ENCODE peak calls at places on chromosomes 6 and 20, in seven cellular contexts. T is cardiac fibroblast, N is body of pancreas, D is fibroblast of lung, C is heart right ventricle, X is coronary artery, A is prostate gland. W is an unnamed sample.

GRCh38 chr20:51517839-51518238 is 24.7 kb downstream of the NFATC2 start:
- DNase-seq in T (no peak), N (no peak), D (no peak), C (no peak), X (no peak), A (no peak), W (no peak)

GRCh38 chr20:35146299-35146921 is 726 bp downstream of the EDEM2 start:
- DNase-seq in T (peak; percentile 33), N (peak; percentile 28), D (no peak), C (peak; percentile 29), X (no peak), A (no peak), W (no peak)

GRCh38 chr6:30881987-30882763 is 2.1 kb upstream of the DDR1 start:
- DNase-seq in T (peak; percentile 51), N (peak; percentile 32), D (peak; percentile 60), C (no peak), X (no peak), A (peak; percentile 36), W (no peak)

GRCh38 chr6:31642798-31643570 is 9.5 kb downstream of the BAG6 start:
- DNase-seq in T (no peak), N (no peak), D (no peak), C (no peak), X (no peak), A (no peak), W (no peak)

GRCh38 chr20:23609486-23610109 is 3.9 kb upstream of the CST9 start:
- DNase-seq in T (no peak), N (no peak), D (no peak), C (no peak), X (no peak), A (no peak), W (no peak)

GRCh38 chr6:107794771-107795170 is 29.3 kb downstream of the SCML4 start:
- DNase-seq in T (no peak), N (no peak), D (no peak), C (no peak), X (no peak), A (no peak), W (no peak)

GRCh38 chr6:140380371-140381218 is 1006.1 kb upstream of the CITED2 start:
- DNase-seq in T (peak; percentile 46), N (no peak), D (peak; percentile 42), C (no peak), X (no peak), A (no peak), W (no peak)

GRCh38 chr20:24146231-24146634 is 157.7 kb upstream of the GGTLC1 start:
- DNase-seq in T (peak; percentile 14), N (no peak), D (no peak), C (no peak), X (no peak), A (no peak), W (no peak)

GRCh38 chr6:156890627-156891300 is 113.6 kb downstream of the ARID1B start:
- DNase-seq in T (peak; percentile 16), N (no peak), D (peak; percentile 7), C (no peak), X (no peak), A (no peak), W (no peak)

GRCh38 chr20:40579701-40580100 is 109.3 kb downstream of the MAFB start:
- DNase-seq in T (no peak), N (no peak), D (no peak), C (no peak), X (no peak), A (no peak), W (no peak)

GRCh38 chr20:8557711-8558110 is 425.6 kb downstream of the PLCB1 start:
- DNase-seq in T (peak; percentile 81), N (no peak), D (peak; percentile 26), C (no peak), X (no peak), A (no peak), W (no peak)

GRCh38 chr20:63518351-63518861 is 2.2 kb upstream of the PPDPF start:
- DNase-seq in T (no peak), N (no peak), D (no peak), C (no peak), X (no peak), A (no peak), W (no peak)

GRCh38 chr6:71619836-71620235 is 266.5 kb upstream of the RIMS1 start:
- DNase-seq in T (no peak), N (no peak), D (no peak), C (no peak), X (no peak), A (no peak), W (no peak)
- TF ChIP-seq CTCF in T (no peak), N (no peak), D (no peak), C (no peak), X (no peak), A (no peak), W (no peak)

GRCh38 chr6:159996626-159997497 is 28.0 kb downstream of the IGF2R start:
- DNase-seq in T (no peak), N (no peak), D (no peak), C (no peak), X (no peak), A (no peak), W (no peak)
- H3K4me3 ChIP-seq in T (no peak overlapping the region), N (no peak overlapping the region), D (no peak overlapping the region), C (no peak overlapping the region), X (no peak overlapping the region), A (no peak overlapping the region), W (no peak overlapping the region)

GRCh38 chr20:6265204-6265904 is 142.5 kb upstream of the FERMT1 start:
- DNase-seq in T (peak; percentile 91), N (peak; percentile 7), D (peak; percentile 89), C (no peak), X (no peak), A (no peak), W (peak; percentile 4)
- TF ChIP-seq CTCF in T (peak; percentile 46), N (peak; percentile 43), D (peak; percentile 52), C (peak; percentile 44), X (peak; percentile 24), A (peak; percentile 36), W (peak; percentile 17)

GRCh38 chr20:44084891-44085290 is 102.1 kb downstream of the JPH2 start:
- DNase-seq in T (no peak), N (no peak), D (no peak), C (no peak), X (no peak), A (no peak), W (no peak)
- H3K4me3 ChIP-seq in T (no peak overlapping the region), N (no peak overlapping the region), D (no peak overlapping the region), C (no peak overlapping the region), X (no peak overlapping the region), A (no peak overlapping the region), W (no peak overlapping the region)

GRCh38 chr20:57656252-57656820 is 36.1 kb upstream of the ZBP1 start:
- DNase-seq in T (no peak), N (no peak), D (no peak), C (no peak), X (peak; percentile 69), A (peak; percentile 6), W (no peak)

GRCh38 chr20:57655812-57656161 is 35.6 kb upstream of the ZBP1 start:
- DNase-seq in T (no peak), N (no peak), D (no peak), C (no peak), X (no peak), A (no peak), W (no peak)

GRCh38 chr20:57653910-57654309 is 33.7 kb upstream of the ZBP1 start:
- DNase-seq in T (no peak), N (no peak), D (no peak), C (no peak), X (no peak), A (peak; percentile 6), W (no peak)

GRCh38 chr20:57654363-57654997 is 34.3 kb upstream of the ZBP1 start:
- DNase-seq in T (peak; percentile 69), N (peak; percentile 62), D (peak; percentile 66), C (no peak), X (peak; percentile 74), A (peak; percentile 55), W (no peak)

GRCh38 chr20:57654998-57655811 is 35.0 kb upstream of the ZBP1 start:
- DNase-seq in T (no peak), N (no peak), D (no peak), C (no peak), X (peak; percentile 69), A (peak; percentile 7), W (no peak)
- TF ChIP-seq CTCF in T (no peak), N (no peak), D (no peak), C (no peak), X (no peak), A (no peak), W (no peak)

DNA sequence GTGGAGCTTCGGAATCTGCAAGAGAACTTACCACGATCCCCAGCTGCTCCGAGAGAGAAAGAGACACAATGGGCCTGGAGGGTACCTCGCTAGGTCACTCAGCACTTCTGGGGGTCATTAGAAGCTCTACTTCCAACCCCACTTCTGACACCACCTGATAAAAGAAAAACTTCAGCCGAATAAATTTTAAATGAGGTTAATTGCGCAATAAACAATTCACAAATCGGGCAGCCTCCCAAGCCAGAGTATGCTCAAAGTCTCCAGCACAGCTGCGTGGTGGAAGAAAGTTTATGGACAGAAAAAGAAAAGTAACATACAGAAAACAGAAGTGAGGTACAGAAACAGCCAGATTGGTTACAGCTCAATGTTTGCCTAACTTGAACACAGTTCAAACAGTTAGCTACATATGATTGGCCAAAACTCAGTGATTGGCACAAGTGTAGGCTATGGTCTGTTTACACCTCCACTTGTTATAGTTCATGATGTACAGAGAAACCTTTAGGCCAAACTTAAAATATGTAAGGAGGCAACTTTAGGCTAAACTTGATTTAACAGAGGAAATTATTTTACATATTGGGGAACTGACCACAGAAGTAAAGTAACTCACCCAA is 52.6 kb downstream of the COL11A2 start:
- DNase-seq in T (no peak), N (no peak), D (peak; percentile 30), C (no peak), X (no peak), A (no peak), W (no peak)
- H3K4me3 ChIP-seq in T (no peak overlapping the region), N (no peak overlapping the region), D (no peak overlapping the region), C (no peak overlapping the region), X (no peak overlapping the region), A (no peak overlapping the region), W (no peak overlapping the region)

GRCh38 chr6:43097502-43097901 is 21.4 kb downstream of the PTK7 start:
- DNase-seq in T (no peak), N (no peak), D (no peak), C (no peak), X (no peak), A (no peak), W (no peak)
- TF ChIP-seq CTCF in T (no peak), N (no peak), D (no peak), C (no peak), X (no peak), A (no peak), W (no peak)